ENCODE peak calls at places on chromosomes 6 and 20, in seven cellular contexts. W is HCT116, O is HepG2, L is SK-N-SH, U is GM12878, T is H1, H is K562. K is an unnamed sample.

GRCh38 chr6:45724511-45724910 is 291.1 kb downstream of the CLIC5 start:
- DNase-seq in W (peak), T (no peak), H (no peak), U (no peak), L (no peak), O (no peak), K (no peak)

GRCh38 chr20:61263938-61264337 is 11.9 kb downstream of the CDH4 start:
- DNase-seq in T (no peak), U (no peak), L (no peak), W (no peak), O (no peak), H (no peak), K (no peak)

GRCh38 chr20:15236812-15237211 is 899.4 kb upstream of the FLRT3 start:
- DNase-seq in T (peak), W (peak), O (peak), U (peak), H (no peak), L (peak), K (no peak)

GRCh38 chr20:47198254-47198671 is 158.2 kb downstream of the ZMYND8 start:
- DNase-seq in U (peak), H (no peak), T (no peak), O (no peak), W (no peak), L (no peak), K (no peak)

GRCh38 chr6:159334068-159334467 is 164.9 kb downstream of the FNDC1 start:
- DNase-seq in L (no peak), U (no peak), H (no peak), T (no peak), O (no peak), W (no peak), K (no peak)

GRCh38 chr6:21998539-21998938 is 298.3 kb downstream of the PRL start:
- DNase-seq in H (no peak), U (no peak), O (no peak), L (no peak), T (no peak), W (no peak), K (no peak)

GRCh38 chr6:138255443-138255842 is 37.2 kb upstream of the PBOV1 start:
- DNase-seq in T (no peak), H (no peak), W (no peak), U (no peak), L (no peak), O (no peak), K (no peak)

GRCh38 chr6:75306074-75306473 is 21.5 kb upstream of the TMEM30A start:
- DNase-seq in O (no peak), T (no peak), H (no peak), W (no peak), U (no peak), L (no peak), K (no peak)

GRCh38 chr6:23823421-23823820 is 302.6 kb upstream of the NRSN1 start:
- DNase-seq in L (no peak), O (peak), H (no peak), T (no peak), W (no peak), U (no peak), K (no peak)

GRCh38 chr6:32643904-32644303 is 6.7 kb downstream of the HLA-DQA1 start:
- DNase-seq in L (no peak), W (no peak), U (no peak), H (no peak), T (no peak), O (no peak), K (no peak)

GRCh38 chr6:35170166-35170565 is 29.0 kb upstream of the TCP11 start:
- DNase-seq in H (no peak), U (no peak), T (no peak), O (no peak), L (no peak), W (no peak), K (no peak)

GRCh38 chr6:42877695-42878094 is 1.7 kb upstream of the RPL7L1 start:
- DNase-seq in O (peak), H (no peak), W (no peak), U (no peak), L (no peak), T (no peak), K (peak)

GRCh38 chr6:163338671-163339405 is 75.7 kb upstream of the QKI start:
- DNase-seq in U (no peak), O (no peak), W (no peak), H (no peak), L (no peak), T (no peak), K (no peak)

GRCh38 chr6:168308390-168309144 is 11.0 kb downstream of the DACT2 start:
- DNase-seq in H (no peak), L (no peak), T (no peak), W (no peak), U (no peak), O (no peak), K (no peak)

GRCh38 chr20:59912609-59913008 is 20.8 kb downstream of the SYCP2 start:
- DNase-seq in H (no peak), W (no peak), L (no peak), O (no peak), T (no peak), U (no peak), K (no peak)

GRCh38 chr6:101706576-101706975 is 313.1 kb downstream of the GRIK2 start:
- DNase-seq in W (no peak), H (no peak), U (no peak), L (no peak), O (no peak), T (no peak), K (no peak)

GRCh38 chr6:148342146-148343027 is at the start of gene SASH1:
- DNase-seq in T (peak), O (peak), W (peak), U (peak), H (no peak), L (peak), K (peak)

GRCh38 chr6:5506149-5506548 is 244.8 kb downstream of the FARS2 start:
- DNase-seq in T (no peak), H (no peak), L (no peak), U (no peak), O (no peak), W (no peak), K (no peak)

GRCh38 chr6:121652726-121653623 is 217.5 kb downstream of the GJA1 start:
- DNase-seq in W (peak), U (no peak), O (no peak), T (no peak), L (peak), H (no peak), K (no peak)

GRCh38 chr6:140980265-140980887 is 1152.3 kb upstream of the GJE1 start:
- DNase-seq in O (no peak), T (no peak), L (no peak), H (no peak), U (no peak), W (no peak), K (no peak)

GRCh38 chr20:19583532-19584175 is 174.4 kb upstream of the RIN2 start:
- DNase-seq in L (peak), U (no peak), O (peak), W (peak), T (peak), H (peak), K (peak)

DNA sequence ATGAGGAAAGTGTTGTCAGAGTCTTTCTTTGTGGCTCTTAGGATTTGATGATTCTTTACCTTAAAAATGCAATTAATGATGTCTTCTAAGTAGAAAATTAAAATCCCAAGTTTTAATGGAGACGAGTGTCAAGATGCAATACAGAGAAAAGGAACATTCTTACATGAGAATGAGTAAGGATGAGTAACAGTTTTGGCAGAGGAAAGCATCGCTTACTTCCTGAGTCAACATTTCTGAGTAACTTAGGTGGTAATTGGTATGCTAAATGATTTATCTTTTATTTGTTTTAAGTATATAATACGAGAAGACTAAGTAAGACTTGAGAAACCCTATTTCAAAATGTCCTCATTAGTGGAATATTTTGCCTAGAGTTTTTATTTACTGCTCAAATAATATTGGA is 101.3 kb downstream of the RTN4IP1 start:
- DNase-seq in H (no peak), O (no peak), W (peak), T (no peak), U (no peak), L (no peak), K (no peak)
- TF ChIP-seq JUND in H (no peak), O (no peak), W (peak), T (no peak), U (no peak), L (peak), K (no peak)

DNA sequence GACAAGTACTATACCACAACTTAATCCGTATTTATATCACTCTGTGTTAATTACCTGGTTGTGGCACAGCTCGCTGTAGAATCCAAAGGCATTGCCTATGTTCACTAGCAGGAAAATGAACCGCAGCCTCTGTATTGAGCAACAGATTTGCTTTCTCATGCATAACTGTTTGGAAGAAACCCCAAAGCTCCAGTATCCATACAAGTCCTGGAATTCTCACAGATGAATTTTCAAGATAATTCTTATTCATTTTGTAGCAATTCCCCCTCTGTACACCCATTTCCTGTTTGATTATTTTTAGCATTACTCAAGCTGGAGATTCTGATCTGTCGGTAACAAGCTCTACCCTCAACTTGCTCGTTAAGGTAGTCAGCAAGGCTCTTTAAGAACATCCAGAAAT is 63.5 kb downstream of the STMND1 start:
- DNase-seq in H (no peak), L (no peak), O (no peak), U (no peak), W (no peak), T (no peak), K (no peak)
- TF ChIP-seq JUND in H (no peak), L (no peak), O (no peak), U (no peak), W (no peak), T (no peak), K (no peak)

DNA sequence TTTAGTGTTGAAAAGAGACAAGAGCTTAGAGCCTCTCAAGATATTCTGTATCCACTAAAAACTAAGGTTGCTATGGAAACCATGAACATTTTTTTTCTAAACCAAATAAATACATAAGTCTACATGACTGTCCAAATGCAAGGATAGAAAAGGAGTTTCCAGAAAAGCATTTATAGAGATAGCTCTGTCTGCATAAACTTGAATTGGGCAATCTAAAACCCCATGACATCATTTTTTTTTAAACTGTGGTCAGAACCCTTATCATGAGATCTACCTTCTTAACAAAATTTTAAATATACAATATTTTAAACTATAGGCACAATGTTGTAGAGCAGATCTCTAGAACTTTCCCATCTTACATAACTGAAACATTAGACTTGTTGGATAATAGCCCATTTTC is 36.4 kb upstream of the FAM83B start:
- DNase-seq in U (no peak), H (no peak), W (no peak), O (no peak), T (no peak), L (no peak), K (no peak)
- TF ChIP-seq JUND in U (no peak), H (no peak), W (no peak), O (no peak), T (no peak), L (no peak), K (no peak)

GRCh38 chr6:76703786-76704185 is 631.3 kb upstream of the IMPG1 start:
- DNase-seq in U (no peak), H (no peak), W (no peak), L (no peak), T (no peak), O (no peak), K (no peak)
- TF ChIP-seq JUND in U (no peak), H (no peak), W (no peak), L (no peak), T (no peak), O (no peak), K (no peak)

K was measured in T47D.